ENCODE peak calls at places on chromosomes 16 and 17, in nine cellular contexts. U is NCI-H1417; N is stimulated activated CD8-positive, alpha-beta memory T cell treated with anti-CD3 and anti-CD28 coated beads, Interleukin-15, amount 100 ng/mL, for 24 hours; O is amygdala; R is T-helper 1 cell; Z is right lobe of liver; I is NCI-H460; P is HFFc6; G is AG10803. J is an unnamed sample.

GRCh38 chr17:74117999-74118421 is 85.5 kb upstream of the RPL38 start:
- DNase-seq in Z (no peak), N (no peak), R (no peak), G (no peak), P (no peak), U (peak), I (no peak), O (no peak), J (no peak)

GRCh38 chr17:3961564-3962047 is 2.6 kb downstream of the ATP2A3 start:
- DNase-seq in Z (no peak), P (no peak), O (no peak), G (no peak), I (no peak), N (no peak), U (peak), R (no peak), J (no peak)

GRCh38 chr16:55542459-55543082 is 23.9 kb upstream of the CAPNS2 start:
- DNase-seq in N (no peak), I (no peak), R (no peak), P (peak), Z (no peak), U (no peak), G (peak), O (no peak), J (peak)

GRCh38 chr16:17461951-17462729 is 8.6 kb downstream of the XYLT1 start:
- DNase-seq in P (no peak), U (no peak), N (no peak), G (no peak), O (no peak), Z (no peak), R (no peak), I (no peak), J (no peak)

GRCh38 chr16:87945351-87946042 is 5.7 kb upstream of the BANP start:
- DNase-seq in R (no peak), I (peak), N (no peak), O (peak), G (peak), P (no peak), Z (peak), U (peak), J (peak)

GRCh38 chr16:11327277-11328171 is 17.7 kb upstream of the RMI2 start:
- DNase-seq in U (no peak), O (no peak), Z (no peak), N (no peak), R (no peak), P (no peak), G (peak), I (no peak), J (no peak)

GRCh38 chr17:32155896-32156295 is 13.6 kb downstream of the RHOT1 start:
- DNase-seq in G (peak), Z (no peak), I (no peak), R (no peak), U (no peak), O (no peak), P (no peak), N (no peak), J (no peak)

GRCh38 chr17:58982626-58983025 is 124.1 kb downstream of the TRIM37 start:
- DNase-seq in N (no peak), G (no peak), R (no peak), P (no peak), I (no peak), O (no peak), U (no peak), Z (no peak), J (no peak)

GRCh38 chr17:10616502-10617119 is 40.5 kb downstream of the MYH3 start:
- DNase-seq in P (peak), G (peak), I (peak), N (peak), O (peak), R (peak), Z (peak), U (peak), J (peak)

GRCh38 chr16:52906271-52906670 is 146.4 kb downstream of the CHD9NB start:
- DNase-seq in I (no peak), U (no peak), Z (no peak), O (no peak), P (no peak), G (no peak), N (no peak), R (no peak), J (no peak)

GRCh38 chr17:1907818-1908698 is 78.3 kb downstream of the RPA1 start:
- DNase-seq in N (no peak), U (no peak), G (peak), Z (no peak), R (no peak), I (no peak), O (no peak), P (no peak), J (peak)

GRCh38 chr16:78638371-78638770 is 538.9 kb downstream of the WWOX start:
- DNase-seq in G (no peak), Z (no peak), I (no peak), O (no peak), P (no peak), R (no peak), U (peak), N (no peak), J (no peak)

GRCh38 chr17:1714980-1715802 is 5.0 kb upstream of the TLCD2 start:
- DNase-seq in I (peak), G (peak), U (no peak), Z (peak), R (peak), N (peak), P (peak), O (no peak), J (peak)

GRCh38 chr17:73883175-73883574 is 238.9 kb upstream of the SDK2 start:
- DNase-seq in R (no peak), N (no peak), O (no peak), G (no peak), I (no peak), Z (no peak), P (no peak), U (no peak), J (no peak)

GRCh38 chr16:12344577-12345343 is 368.2 kb downstream of the SNX29 start:
- DNase-seq in O (no peak), R (no peak), G (no peak), U (no peak), P (no peak), N (no peak), Z (no peak), I (no peak), J (no peak)

GRCh38 chr16:88643546-88643932 is 5.2 kb downstream of the IL17C start:
- DNase-seq in N (no peak), Z (no peak), I (no peak), P (no peak), R (no peak), G (no peak), O (no peak), U (no peak), J (no peak)

GRCh38 chr16:79651363-79651762 is 50.8 kb upstream of the MAF start:
- DNase-seq in O (peak), G (peak), R (no peak), P (no peak), U (no peak), N (no peak), Z (no peak), I (no peak), J (peak)

GRCh38 chr16:28317040-28317880 is 24.9 kb downstream of the SBK1 start:
- DNase-seq in O (peak), G (peak), R (peak), Z (peak), P (peak), I (peak), U (peak), N (peak), J (peak)

GRCh38 chr16:85369741-85370528 is 243.2 kb upstream of the GSE1 start:
- DNase-seq in R (no peak), U (peak), O (no peak), P (peak), N (peak), I (peak), Z (peak), G (peak), J (peak)

GRCh38 chr16:81604960-81605383 is 160.4 kb downstream of the CMIP start:
- DNase-seq in G (peak), U (peak), P (peak), N (no peak), I (no peak), O (no peak), Z (no peak), R (no peak), J (peak)